ENCODE peak calls at places on chromosomes 7 and 10, in six cellular contexts. One of them, this sample, is unnamed.

GRCh38 chr10:79050896-79051555 is 17.7 kb upstream of the ZMIZ1 start:
- DNase-seq in stimulated activated CD4-positive, alpha-beta T cell treated with anti-CD3 and anti-CD28 coated beads, Interleukin-4, amount 100 ng/mL, for 1 hour: no peak
- DNase-seq in CD4-positive, alpha-beta memory T cell: no peak
- DNase-seq in activated CD4-positive, alpha-beta T cell treated with anti-CD3 and anti-CD28 coated beads, Interleukin-2, amount 50 U/mL, for 24 hours: no peak
- DNase-seq in astrocyte of the cerebellum: no peak
- DNase-seq in amniotic stem cell: no peak
- DNase-seq in this sample: no peak

GRCh38 chr10:104452977-104453376 is 99.3 kb downstream of the CFAP58 start:
- DNase-seq in stimulated activated CD4-positive, alpha-beta T cell treated with anti-CD3 and anti-CD28 coated beads, Interleukin-4, amount 100 ng/mL, for 1 hour: no peak
- DNase-seq in CD4-positive, alpha-beta memory T cell: no peak
- DNase-seq in activated CD4-positive, alpha-beta T cell treated with anti-CD3 and anti-CD28 coated beads, Interleukin-2, amount 50 U/mL, for 24 hours: no peak
- DNase-seq in astrocyte of the cerebellum: no peak
- DNase-seq in amniotic stem cell: no peak
- DNase-seq in this sample: no peak

GRCh38 chr10:77405771-77406241 is 231.8 kb downstream of the KCNMA1 start:
- DNase-seq in stimulated activated CD4-positive, alpha-beta T cell treated with anti-CD3 and anti-CD28 coated beads, Interleukin-4, amount 100 ng/mL, for 1 hour: no peak
- DNase-seq in CD4-positive, alpha-beta memory T cell: no peak
- DNase-seq in activated CD4-positive, alpha-beta T cell treated with anti-CD3 and anti-CD28 coated beads, Interleukin-2, amount 50 U/mL, for 24 hours: no peak
- DNase-seq in astrocyte of the cerebellum: no peak
- DNase-seq in amniotic stem cell: no peak
- DNase-seq in this sample: peak; percentile 80

GRCh38 chr10:68231106-68231901 is 609 bp downstream of the ATOH7 start:
- DNase-seq in stimulated activated CD4-positive, alpha-beta T cell treated with anti-CD3 and anti-CD28 coated beads, Interleukin-4, amount 100 ng/mL, for 1 hour: peak; percentile 40
- DNase-seq in CD4-positive, alpha-beta memory T cell: peak; percentile 11
- DNase-seq in activated CD4-positive, alpha-beta T cell treated with anti-CD3 and anti-CD28 coated beads, Interleukin-2, amount 50 U/mL, for 24 hours: no peak
- DNase-seq in astrocyte of the cerebellum: no peak
- DNase-seq in amniotic stem cell: peak; percentile 41
- DNase-seq in this sample: peak; percentile 21

GRCh38 chr7:55255501-55256445 is 109.4 kb upstream of the LANCL2 start:
- DNase-seq in stimulated activated CD4-positive, alpha-beta T cell treated with anti-CD3 and anti-CD28 coated beads, Interleukin-4, amount 100 ng/mL, for 1 hour: peak; percentile 76
- DNase-seq in CD4-positive, alpha-beta memory T cell: peak; percentile 65
- DNase-seq in activated CD4-positive, alpha-beta T cell treated with anti-CD3 and anti-CD28 coated beads, Interleukin-2, amount 50 U/mL, for 24 hours: peak; percentile 52
- DNase-seq in astrocyte of the cerebellum: peak; percentile 57
- DNase-seq in amniotic stem cell: no peak
- DNase-seq in this sample: no peak

GRCh38 chr10:133272964-133273420 is 3.7 kb downstream of the ADAM8 start:
- DNase-seq in stimulated activated CD4-positive, alpha-beta T cell treated with anti-CD3 and anti-CD28 coated beads, Interleukin-4, amount 100 ng/mL, for 1 hour: no peak
- DNase-seq in CD4-positive, alpha-beta memory T cell: no peak
- DNase-seq in activated CD4-positive, alpha-beta T cell treated with anti-CD3 and anti-CD28 coated beads, Interleukin-2, amount 50 U/mL, for 24 hours: no peak
- DNase-seq in astrocyte of the cerebellum: no peak
- DNase-seq in amniotic stem cell: no peak
- DNase-seq in this sample: no peak

GRCh38 chr10:26048756-26049155 is 114.7 kb downstream of the MYO3A start:
- DNase-seq in stimulated activated CD4-positive, alpha-beta T cell treated with anti-CD3 and anti-CD28 coated beads, Interleukin-4, amount 100 ng/mL, for 1 hour: no peak
- DNase-seq in CD4-positive, alpha-beta memory T cell: no peak
- DNase-seq in activated CD4-positive, alpha-beta T cell treated with anti-CD3 and anti-CD28 coated beads, Interleukin-2, amount 50 U/mL, for 24 hours: no peak
- DNase-seq in astrocyte of the cerebellum: no peak
- DNase-seq in amniotic stem cell: no peak
- DNase-seq in this sample: no peak

GRCh38 chr10:4825868-4826787 is at the start of gene AKR1E2:
- DNase-seq in stimulated activated CD4-positive, alpha-beta T cell treated with anti-CD3 and anti-CD28 coated beads, Interleukin-4, amount 100 ng/mL, for 1 hour: peak; percentile 85
- DNase-seq in CD4-positive, alpha-beta memory T cell: peak; percentile 82
- DNase-seq in activated CD4-positive, alpha-beta T cell treated with anti-CD3 and anti-CD28 coated beads, Interleukin-2, amount 50 U/mL, for 24 hours: peak; percentile 89
- DNase-seq in astrocyte of the cerebellum: peak; percentile 57
- DNase-seq in amniotic stem cell: peak; percentile 72
- DNase-seq in this sample: no peak

GRCh38 chr10:18737236-18737635 is 78.0 kb downstream of the ARL5B start:
- DNase-seq in stimulated activated CD4-positive, alpha-beta T cell treated with anti-CD3 and anti-CD28 coated beads, Interleukin-4, amount 100 ng/mL, for 1 hour: no peak
- DNase-seq in CD4-positive, alpha-beta memory T cell: no peak
- DNase-seq in activated CD4-positive, alpha-beta T cell treated with anti-CD3 and anti-CD28 coated beads, Interleukin-2, amount 50 U/mL, for 24 hours: no peak
- DNase-seq in astrocyte of the cerebellum: no peak
- DNase-seq in amniotic stem cell: no peak
- DNase-seq in this sample: no peak

GRCh38 chr7:15068324-15068723 is 165.8 kb upstream of the DGKB start:
- DNase-seq in stimulated activated CD4-positive, alpha-beta T cell treated with anti-CD3 and anti-CD28 coated beads, Interleukin-4, amount 100 ng/mL, for 1 hour: no peak
- DNase-seq in CD4-positive, alpha-beta memory T cell: no peak
- DNase-seq in activated CD4-positive, alpha-beta T cell treated with anti-CD3 and anti-CD28 coated beads, Interleukin-2, amount 50 U/mL, for 24 hours: no peak
- DNase-seq in astrocyte of the cerebellum: no peak
- DNase-seq in amniotic stem cell: no peak
- DNase-seq in this sample: no peak

GRCh38 chr10:75021851-75022250 is 89.6 kb upstream of the SAMD8 start:
- DNase-seq in stimulated activated CD4-positive, alpha-beta T cell treated with anti-CD3 and anti-CD28 coated beads, Interleukin-4, amount 100 ng/mL, for 1 hour: no peak
- DNase-seq in CD4-positive, alpha-beta memory T cell: no peak
- DNase-seq in activated CD4-positive, alpha-beta T cell treated with anti-CD3 and anti-CD28 coated beads, Interleukin-2, amount 50 U/mL, for 24 hours: no peak
- DNase-seq in astrocyte of the cerebellum: no peak
- DNase-seq in amniotic stem cell: no peak
- DNase-seq in this sample: no peak

GRCh38 chr10:24209421-24209770 is 458 bp downstream of the KIAA1217 start:
- DNase-seq in stimulated activated CD4-positive, alpha-beta T cell treated with anti-CD3 and anti-CD28 coated beads, Interleukin-4, amount 100 ng/mL, for 1 hour: peak; percentile 22
- DNase-seq in CD4-positive, alpha-beta memory T cell: no peak
- DNase-seq in activated CD4-positive, alpha-beta T cell treated with anti-CD3 and anti-CD28 coated beads, Interleukin-2, amount 50 U/mL, for 24 hours: peak; percentile 28
- DNase-seq in astrocyte of the cerebellum: no peak
- DNase-seq in amniotic stem cell: peak; percentile 9
- DNase-seq in this sample: peak; percentile 15

GRCh38 chr10:132614431-132615341 is 77.1 kb downstream of the INPP5A start:
- DNase-seq in stimulated activated CD4-positive, alpha-beta T cell treated with anti-CD3 and anti-CD28 coated beads, Interleukin-4, amount 100 ng/mL, for 1 hour: no peak
- DNase-seq in CD4-positive, alpha-beta memory T cell: no peak
- DNase-seq in activated CD4-positive, alpha-beta T cell treated with anti-CD3 and anti-CD28 coated beads, Interleukin-2, amount 50 U/mL, for 24 hours: no peak
- DNase-seq in astrocyte of the cerebellum: no peak
- DNase-seq in amniotic stem cell: no peak
- DNase-seq in this sample: no peak

GRCh38 chr10:63829573-63830149 is 308.5 kb downstream of the REEP3 start:
- DNase-seq in stimulated activated CD4-positive, alpha-beta T cell treated with anti-CD3 and anti-CD28 coated beads, Interleukin-4, amount 100 ng/mL, for 1 hour: no peak
- DNase-seq in CD4-positive, alpha-beta memory T cell: no peak
- DNase-seq in activated CD4-positive, alpha-beta T cell treated with anti-CD3 and anti-CD28 coated beads, Interleukin-2, amount 50 U/mL, for 24 hours: no peak
- DNase-seq in astrocyte of the cerebellum: no peak
- DNase-seq in amniotic stem cell: no peak
- DNase-seq in this sample: no peak

GRCh38 chr10:4596951-4597350 is 229.1 kb upstream of the AKR1E2 start:
- DNase-seq in stimulated activated CD4-positive, alpha-beta T cell treated with anti-CD3 and anti-CD28 coated beads, Interleukin-4, amount 100 ng/mL, for 1 hour: no peak
- DNase-seq in CD4-positive, alpha-beta memory T cell: no peak
- DNase-seq in activated CD4-positive, alpha-beta T cell treated with anti-CD3 and anti-CD28 coated beads, Interleukin-2, amount 50 U/mL, for 24 hours: no peak
- DNase-seq in astrocyte of the cerebellum: no peak
- DNase-seq in amniotic stem cell: no peak
- DNase-seq in this sample: no peak

GRCh38 chr7:30699706-30700495 is 17.6 kb upstream of the CRHR2 start:
- DNase-seq in stimulated activated CD4-positive, alpha-beta T cell treated with anti-CD3 and anti-CD28 coated beads, Interleukin-4, amount 100 ng/mL, for 1 hour: no peak
- DNase-seq in CD4-positive, alpha-beta memory T cell: no peak
- DNase-seq in activated CD4-positive, alpha-beta T cell treated with anti-CD3 and anti-CD28 coated beads, Interleukin-2, amount 50 U/mL, for 24 hours: no peak
- DNase-seq in astrocyte of the cerebellum: no peak
- DNase-seq in amniotic stem cell: no peak
- DNase-seq in this sample: no peak

GRCh38 chr7:77765906-77766800 is 32.1 kb downstream of the TMEM60 start:
- DNase-seq in stimulated activated CD4-positive, alpha-beta T cell treated with anti-CD3 and anti-CD28 coated beads, Interleukin-4, amount 100 ng/mL, for 1 hour: no peak
- DNase-seq in CD4-positive, alpha-beta memory T cell: no peak
- DNase-seq in activated CD4-positive, alpha-beta T cell treated with anti-CD3 and anti-CD28 coated beads, Interleukin-2, amount 50 U/mL, for 24 hours: no peak
- DNase-seq in astrocyte of the cerebellum: no peak
- DNase-seq in amniotic stem cell: peak; percentile 0
- DNase-seq in this sample: no peak

GRCh38 chr7:48180981-48181380 is 9.7 kb downstream of the ABCA13 start:
- DNase-seq in stimulated activated CD4-positive, alpha-beta T cell treated with anti-CD3 and anti-CD28 coated beads, Interleukin-4, amount 100 ng/mL, for 1 hour: no peak
- DNase-seq in CD4-positive, alpha-beta memory T cell: no peak
- DNase-seq in activated CD4-positive, alpha-beta T cell treated with anti-CD3 and anti-CD28 coated beads, Interleukin-2, amount 50 U/mL, for 24 hours: no peak
- DNase-seq in astrocyte of the cerebellum: no peak
- DNase-seq in amniotic stem cell: no peak
- DNase-seq in this sample: no peak

GRCh38 chr7:64951250-64951848 is 39.5 kb downstream of the ZNF117 start:
- DNase-seq in stimulated activated CD4-positive, alpha-beta T cell treated with anti-CD3 and anti-CD28 coated beads, Interleukin-4, amount 100 ng/mL, for 1 hour: no peak
- DNase-seq in CD4-positive, alpha-beta memory T cell: peak; percentile 47
- DNase-seq in activated CD4-positive, alpha-beta T cell treated with anti-CD3 and anti-CD28 coated beads, Interleukin-2, amount 50 U/mL, for 24 hours: peak; percentile 25
- DNase-seq in astrocyte of the cerebellum: peak; percentile 8
- DNase-seq in amniotic stem cell: peak; percentile 6
- DNase-seq in this sample: peak; percentile 31

GRCh38 chr7:48512892-48513291 is 341.6 kb downstream of the ABCA13 start:
- DNase-seq in stimulated activated CD4-positive, alpha-beta T cell treated with anti-CD3 and anti-CD28 coated beads, Interleukin-4, amount 100 ng/mL, for 1 hour: no peak
- DNase-seq in CD4-positive, alpha-beta memory T cell: no peak
- DNase-seq in activated CD4-positive, alpha-beta T cell treated with anti-CD3 and anti-CD28 coated beads, Interleukin-2, amount 50 U/mL, for 24 hours: no peak
- DNase-seq in astrocyte of the cerebellum: no peak
- DNase-seq in amniotic stem cell: no peak
- DNase-seq in this sample: no peak

GRCh38 chr10:93152136-93152535 is 78.4 kb downstream of the CYP26A1 start:
- DNase-seq in stimulated activated CD4-positive, alpha-beta T cell treated with anti-CD3 and anti-CD28 coated beads, Interleukin-4, amount 100 ng/mL, for 1 hour: no peak
- DNase-seq in CD4-positive, alpha-beta memory T cell: no peak
- DNase-seq in activated CD4-positive, alpha-beta T cell treated with anti-CD3 and anti-CD28 coated beads, Interleukin-2, amount 50 U/mL, for 24 hours: no peak
- DNase-seq in astrocyte of the cerebellum: peak; percentile 37
- DNase-seq in amniotic stem cell: peak; percentile 7
- DNase-seq in this sample: peak; percentile 83

GRCh38 chr7:2658941-2659340 is 27.2 kb downstream of the TTYH3 start:
- DNase-seq in stimulated activated CD4-positive, alpha-beta T cell treated with anti-CD3 and anti-CD28 coated beads, Interleukin-4, amount 100 ng/mL, for 1 hour: no peak
- DNase-seq in CD4-positive, alpha-beta memory T cell: no peak
- DNase-seq in activated CD4-positive, alpha-beta T cell treated with anti-CD3 and anti-CD28 coated beads, Interleukin-2, amount 50 U/mL, for 24 hours: no peak
- DNase-seq in astrocyte of the cerebellum: no peak
- DNase-seq in amniotic stem cell: no peak
- DNase-seq in this sample: no peak

GRCh38 chr10:79044036-79044664 is 24.6 kb upstream of the ZMIZ1 start:
- DNase-seq in stimulated activated CD4-positive, alpha-beta T cell treated with anti-CD3 and anti-CD28 coated beads, Interleukin-4, amount 100 ng/mL, for 1 hour: no peak
- DNase-seq in CD4-positive, alpha-beta memory T cell: no peak
- DNase-seq in activated CD4-positive, alpha-beta T cell treated with anti-CD3 and anti-CD28 coated beads, Interleukin-2, amount 50 U/mL, for 24 hours: no peak
- DNase-seq in astrocyte of the cerebellum: no peak
- DNase-seq in amniotic stem cell: no peak
- DNase-seq in this sample: no peak

GRCh38 chr7:12827920-12828319 is 140.5 kb downstream of the ARL4A start:
- DNase-seq in stimulated activated CD4-positive, alpha-beta T cell treated with anti-CD3 and anti-CD28 coated beads, Interleukin-4, amount 100 ng/mL, for 1 hour: no peak
- DNase-seq in CD4-positive, alpha-beta memory T cell: no peak
- DNase-seq in activated CD4-positive, alpha-beta T cell treated with anti-CD3 and anti-CD28 coated beads, Interleukin-2, amount 50 U/mL, for 24 hours: no peak
- DNase-seq in astrocyte of the cerebellum: no peak
- DNase-seq in amniotic stem cell: no peak
- DNase-seq in this sample: no peak

GRCh38 chr10:12960431-12960898 is 41.0 kb downstream of the CCDC3 start:
- DNase-seq in stimulated activated CD4-positive, alpha-beta T cell treated with anti-CD3 and anti-CD28 coated beads, Interleukin-4, amount 100 ng/mL, for 1 hour: no peak
- DNase-seq in CD4-positive, alpha-beta memory T cell: no peak
- DNase-seq in activated CD4-positive, alpha-beta T cell treated with anti-CD3 and anti-CD28 coated beads, Interleukin-2, amount 50 U/mL, for 24 hours: no peak
- DNase-seq in astrocyte of the cerebellum: no peak
- DNase-seq in amniotic stem cell: no peak
- DNase-seq in this sample: no peak

GRCh38 chr10:36086976-36087726 is 445.1 kb upstream of the FZD8 start:
- DNase-seq in stimulated activated CD4-positive, alpha-beta T cell treated with anti-CD3 and anti-CD28 coated beads, Interleukin-4, amount 100 ng/mL, for 1 hour: no peak
- DNase-seq in CD4-positive, alpha-beta memory T cell: no peak
- DNase-seq in activated CD4-positive, alpha-beta T cell treated with anti-CD3 and anti-CD28 coated beads, Interleukin-2, amount 50 U/mL, for 24 hours: no peak
- DNase-seq in astrocyte of the cerebellum: no peak
- DNase-seq in amniotic stem cell: no peak
- DNase-seq in this sample: no peak

GRCh38 chr7:45662018-45662417 is 87.8 kb downstream of the ADCY1 start:
- DNase-seq in stimulated activated CD4-positive, alpha-beta T cell treated with anti-CD3 and anti-CD28 coated beads, Interleukin-4, amount 100 ng/mL, for 1 hour: no peak
- DNase-seq in CD4-positive, alpha-beta memory T cell: no peak
- DNase-seq in activated CD4-positive, alpha-beta T cell treated with anti-CD3 and anti-CD28 coated beads, Interleukin-2, amount 50 U/mL, for 24 hours: no peak
- DNase-seq in astrocyte of the cerebellum: no peak
- DNase-seq in amniotic stem cell: no peak
- DNase-seq in this sample: no peak

GRCh38 chr7:116145245-116145852 is 65.0 kb upstream of the TES start:
- DNase-seq in stimulated activated CD4-positive, alpha-beta T cell treated with anti-CD3 and anti-CD28 coated beads, Interleukin-4, amount 100 ng/mL, for 1 hour: no peak
- DNase-seq in CD4-positive, alpha-beta memory T cell: no peak
- DNase-seq in activated CD4-positive, alpha-beta T cell treated with anti-CD3 and anti-CD28 coated beads, Interleukin-2, amount 50 U/mL, for 24 hours: no peak
- DNase-seq in astrocyte of the cerebellum: no peak
- DNase-seq in amniotic stem cell: no peak
- DNase-seq in this sample: no peak

GRCh38 chr7:129091484-129092002 is 36.6 kb upstream of the TNPO3 start:
- DNase-seq in stimulated activated CD4-positive, alpha-beta T cell treated with anti-CD3 and anti-CD28 coated beads, Interleukin-4, amount 100 ng/mL, for 1 hour: peak; percentile 89
- DNase-seq in CD4-positive, alpha-beta memory T cell: peak; percentile 80
- DNase-seq in activated CD4-positive, alpha-beta T cell treated with anti-CD3 and anti-CD28 coated beads, Interleukin-2, amount 50 U/mL, for 24 hours: peak; percentile 84
- DNase-seq in astrocyte of the cerebellum: peak; percentile 31
- DNase-seq in amniotic stem cell: peak; percentile 18
- DNase-seq in this sample: peak; percentile 27

GRCh38 chr7:3884543-3884942 is 583.5 kb downstream of the SDK1 start:
- DNase-seq in stimulated activated CD4-positive, alpha-beta T cell treated with anti-CD3 and anti-CD28 coated beads, Interleukin-4, amount 100 ng/mL, for 1 hour: no peak
- DNase-seq in CD4-positive, alpha-beta memory T cell: no peak
- DNase-seq in activated CD4-positive, alpha-beta T cell treated with anti-CD3 and anti-CD28 coated beads, Interleukin-2, amount 50 U/mL, for 24 hours: no peak
- DNase-seq in astrocyte of the cerebellum: no peak
- DNase-seq in amniotic stem cell: no peak
- DNase-seq in this sample: no peak

GRCh38 chr7:43895847-43896415 is 10.5 kb downstream of the URGCP start:
- DNase-seq in stimulated activated CD4-positive, alpha-beta T cell treated with anti-CD3 and anti-CD28 coated beads, Interleukin-4, amount 100 ng/mL, for 1 hour: no peak
- DNase-seq in CD4-positive, alpha-beta memory T cell: no peak
- DNase-seq in activated CD4-positive, alpha-beta T cell treated with anti-CD3 and anti-CD28 coated beads, Interleukin-2, amount 50 U/mL, for 24 hours: no peak
- DNase-seq in astrocyte of the cerebellum: no peak
- DNase-seq in amniotic stem cell: no peak
- DNase-seq in this sample: no peak

GRCh38 chr7:46713868-46714596 is 793.0 kb upstream of the IGFBP3 start:
- DNase-seq in stimulated activated CD4-positive, alpha-beta T cell treated with anti-CD3 and anti-CD28 coated beads, Interleukin-4, amount 100 ng/mL, for 1 hour: no peak
- DNase-seq in CD4-positive, alpha-beta memory T cell: no peak
- DNase-seq in activated CD4-positive, alpha-beta T cell treated with anti-CD3 and anti-CD28 coated beads, Interleukin-2, amount 50 U/mL, for 24 hours: no peak
- DNase-seq in astrocyte of the cerebellum: no peak
- DNase-seq in amniotic stem cell: no peak
- DNase-seq in this sample: no peak

GRCh38 chr10:113853577-113854018 is 284 bp downstream of the DCLRE1A start:
- DNase-seq in stimulated activated CD4-positive, alpha-beta T cell treated with anti-CD3 and anti-CD28 coated beads, Interleukin-4, amount 100 ng/mL, for 1 hour: no peak
- DNase-seq in CD4-positive, alpha-beta memory T cell: no peak
- DNase-seq in activated CD4-positive, alpha-beta T cell treated with anti-CD3 and anti-CD28 coated beads, Interleukin-2, amount 50 U/mL, for 24 hours: no peak
- DNase-seq in astrocyte of the cerebellum: no peak
- DNase-seq in amniotic stem cell: no peak
- DNase-seq in this sample: no peak

GRCh38 chr7:64882341-64883112 is 20.5 kb upstream of the ZNF273 start:
- DNase-seq in stimulated activated CD4-positive, alpha-beta T cell treated with anti-CD3 and anti-CD28 coated beads, Interleukin-4, amount 100 ng/mL, for 1 hour: peak; percentile 46
- DNase-seq in CD4-positive, alpha-beta memory T cell: no peak
- DNase-seq in activated CD4-positive, alpha-beta T cell treated with anti-CD3 and anti-CD28 coated beads, Interleukin-2, amount 50 U/mL, for 24 hours: no peak
- DNase-seq in astrocyte of the cerebellum: no peak
- DNase-seq in amniotic stem cell: no peak
- DNase-seq in this sample: no peak

GRCh38 chr7:107185716-107186115 is 16.9 kb downstream of the HBP1 start:
- DNase-seq in stimulated activated CD4-positive, alpha-beta T cell treated with anti-CD3 and anti-CD28 coated beads, Interleukin-4, amount 100 ng/mL, for 1 hour: no peak
- DNase-seq in CD4-positive, alpha-beta memory T cell: no peak
- DNase-seq in activated CD4-positive, alpha-beta T cell treated with anti-CD3 and anti-CD28 coated beads, Interleukin-2, amount 50 U/mL, for 24 hours: no peak
- DNase-seq in astrocyte of the cerebellum: no peak
- DNase-seq in amniotic stem cell: no peak
- DNase-seq in this sample: no peak

GRCh38 chr10:124066744-124067714 is 26.4 kb downstream of the CHST15 start:
- DNase-seq in stimulated activated CD4-positive, alpha-beta T cell treated with anti-CD3 and anti-CD28 coated beads, Interleukin-4, amount 100 ng/mL, for 1 hour: no peak
- DNase-seq in CD4-positive, alpha-beta memory T cell: no peak
- DNase-seq in activated CD4-positive, alpha-beta T cell treated with anti-CD3 and anti-CD28 coated beads, Interleukin-2, amount 50 U/mL, for 24 hours: no peak
- DNase-seq in astrocyte of the cerebellum: no peak
- DNase-seq in amniotic stem cell: no peak
- DNase-seq in this sample: no peak

GRCh38 chr7:35555934-35556333 is 139.0 kb downstream of the HERPUD2 start:
- DNase-seq in stimulated activated CD4-positive, alpha-beta T cell treated with anti-CD3 and anti-CD28 coated beads, Interleukin-4, amount 100 ng/mL, for 1 hour: no peak
- DNase-seq in CD4-positive, alpha-beta memory T cell: no peak
- DNase-seq in activated CD4-positive, alpha-beta T cell treated with anti-CD3 and anti-CD28 coated beads, Interleukin-2, amount 50 U/mL, for 24 hours: no peak
- DNase-seq in astrocyte of the cerebellum: no peak
- DNase-seq in amniotic stem cell: no peak
- DNase-seq in this sample: no peak

GRCh38 chr7:138459300-138460175 is 521 bp upstream of the TRIM24 start:
- DNase-seq in stimulated activated CD4-positive, alpha-beta T cell treated with anti-CD3 and anti-CD28 coated beads, Interleukin-4, amount 100 ng/mL, for 1 hour: peak; percentile 98
- DNase-seq in CD4-positive, alpha-beta memory T cell: peak; percentile 98
- DNase-seq in activated CD4-positive, alpha-beta T cell treated with anti-CD3 and anti-CD28 coated beads, Interleukin-2, amount 50 U/mL, for 24 hours: peak; percentile 96
- DNase-seq in astrocyte of the cerebellum: peak; percentile 95
- DNase-seq in amniotic stem cell: peak; percentile 97
- DNase-seq in this sample: peak; percentile 86